ENCODE peak calls at places on chromosomes 13 and 19, in five cellular contexts. V is Peyer's patch, I is heart right ventricle, N is K562, U is kidney. O is an unnamed sample. For H3K36me3, the result is how much of the 10 kb centered on the place peaks cover.

GRCh38 chr13:70960841-70961443 is 852.7 kb upstream of the KLHL1 start:
- DNase-seq in V (no peak), I (no peak), N (no peak), U (no peak), O (no peak)

GRCh38 chr19:13843104-13843921 is 33.6 kb upstream of the NANOS3 start:
- DNase-seq in V (peak), I (peak), N (no peak), U (peak), O (peak)

GRCh38 chr13:29677627-29678026 is 82.1 kb upstream of the SLC7A1 start:
- DNase-seq in V (no peak), I (no peak), N (no peak), U (no peak), O (no peak)

GRCh38 chr19:11064831-11065303 is 24.4 kb upstream of the LDLR start:
- DNase-seq in V (no peak), I (no peak), N (peak), U (no peak), O (peak)

GRCh38 chr19:14118165-14119051 is 846 bp upstream of the PRKACA start:
- DNase-seq in V (peak), I (peak), N (peak), U (peak), O (no peak)

GRCh38 chr19:12364391-12365093 is 941 bp downstream of the ZNF442 start:
- DNase-seq in V (peak), I (peak), N (peak), U (peak), O (peak)

GRCh38 chr19:5973867-5974635 is 3.9 kb downstream of the RANBP3 start:
- DNase-seq in V (no peak), I (no peak), N (no peak), U (peak), O (no peak)

GRCh38 chr13:67366533-67366932 is 136.4 kb upstream of the PCDH9 start:
- DNase-seq in V (no peak), I (no peak), N (no peak), U (no peak), O (no peak)

GRCh38 chr13:45209229-45209628 is 8.4 kb upstream of the KCTD4 start:
- DNase-seq in V (no peak), I (no peak), N (no peak), U (no peak), O (no peak)

GRCh38 chr13:28865312-28865711 is 45.2 kb downstream of the MTUS2 start:
- DNase-seq in V (no peak), I (no peak), N (no peak), U (no peak), O (no peak)

GRCh38 chr19:39237200-39238184 is 7.3 kb downstream of the IFNL3 start:
- DNase-seq in V (peak), I (no peak), N (peak), U (peak), O (peak)

GRCh38 chr19:57171551-57172081 is 4.3 kb upstream of the DUXA start:
- DNase-seq in V (no peak), I (peak), N (no peak), U (peak), O (peak)

GRCh38 chr13:51929699-51930098 is 67.9 kb downstream of the CCDC70 start:
- DNase-seq in V (no peak), I (no peak), N (no peak), U (no peak), O (no peak)

GRCh38 chr13:51495300-51495699 is 42.5 kb upstream of the INTS6 start:
- DNase-seq in V (no peak), I (no peak), N (no peak), U (no peak), O (no peak)

GRCh38 chr13:110163020-110163658 is 143.8 kb downstream of the COL4A1 start:
- DNase-seq in V (no peak), I (no peak), N (no peak), U (no peak), O (no peak)

GRCh38 chr13:102609696-102610095 is 12.9 kb downstream of the TPP2 start:
- DNase-seq in V (no peak), I (no peak), N (no peak), U (no peak), O (no peak)

GRCh38 chr13:51934461-51935087 is 72.8 kb downstream of the CCDC70 start:
- DNase-seq in V (no peak), I (no peak), N (no peak), U (no peak), O (peak)

GRCh38 chr13:47480941-47481340 is 520.1 kb downstream of the SUCLA2 start:
- DNase-seq in V (no peak), I (no peak), N (no peak), U (no peak), O (no peak)

GRCh38 chr13:46908511-46908910 is 11.7 kb upstream of the HTR2A start:
- DNase-seq in V (no peak), I (no peak), N (no peak), U (no peak), O (no peak)

GRCh38 chr19:17490411-17490810 is 20.1 kb downstream of the SLC27A1 start:
- DNase-seq in V (no peak), I (no peak), N (no peak), U (no peak), O (no peak)

GRCh38 chr19:42919757-42920079 is 2.0 kb upstream of the PSG6 start:
- DNase-seq in V (no peak), I (no peak), N (no peak), U (no peak), O (no peak)

GRCh38 chr19:16232568-16232967 is 34.9 kb downstream of the AP1M1 start:
- DNase-seq in V (no peak), I (no peak), N (no peak), U (no peak), O (peak)

GRCh38 chr13:30892966-30893365 is 13.1 kb upstream of the MEDAG start:
- DNase-seq in V (no peak), I (no peak), N (peak), U (no peak), O (peak)

GRCh38 chr19:18456279-18456678 is 18.3 kb upstream of the ISYNA1 start:
- DNase-seq in V (no peak), I (no peak), N (no peak), U (no peak), O (no peak)

GRCh38 chr13:33677215-33677614 is 140.7 kb upstream of the RFC3 start:
- DNase-seq in V (no peak), I (no peak), N (no peak), U (no peak), O (no peak)

GRCh38 chr13:33678084-33678483 is 139.9 kb upstream of the RFC3 start:
- DNase-seq in V (no peak), I (no peak), N (peak), U (no peak), O (no peak)

GRCh38 chr13:33679658-33680012 is 138.3 kb upstream of the RFC3 start:
- DNase-seq in V (no peak), I (no peak), N (no peak), U (no peak), O (no peak)

GRCh38 chr13:33676700-33677048 is 141.3 kb upstream of the RFC3 start:
- DNase-seq in V (no peak), I (peak), N (no peak), U (no peak), O (no peak)

DNA sequence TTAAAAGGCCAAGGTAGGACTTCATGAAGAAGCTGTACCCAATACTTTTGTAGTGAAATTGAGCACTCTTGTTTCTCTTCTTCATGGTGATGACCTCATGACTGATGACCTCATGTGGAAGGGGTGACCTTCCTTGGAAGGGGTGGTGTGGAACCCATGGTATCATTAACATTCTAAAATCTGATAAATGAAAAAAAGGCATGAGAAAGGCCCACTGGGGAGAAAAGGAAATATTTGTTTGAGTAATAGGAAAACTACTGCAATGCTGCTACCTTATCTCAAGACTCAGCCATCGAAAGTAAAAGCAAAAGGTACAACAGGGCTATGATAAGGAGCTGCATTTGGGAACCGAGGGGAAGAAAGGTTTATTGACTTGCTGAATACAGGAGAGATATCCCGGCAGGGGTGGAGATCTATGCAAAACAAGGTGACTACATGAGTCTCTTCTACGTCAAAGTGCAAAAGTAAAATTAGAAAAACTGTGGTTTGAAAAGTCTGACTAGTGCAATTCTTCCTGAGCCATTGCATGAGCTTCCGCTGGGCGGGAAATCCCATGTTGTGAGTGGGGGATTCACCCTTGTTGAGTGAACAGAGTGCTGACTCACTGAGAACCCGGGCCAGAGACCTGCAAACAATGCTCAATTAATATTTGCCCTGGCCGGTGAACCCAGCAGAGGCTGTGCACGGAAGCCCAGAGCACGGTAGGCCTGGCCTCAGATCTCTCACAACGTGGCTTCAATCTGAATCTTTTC is 138.9 kb upstream of the RFC3 start:
- DNase-seq in V (peak), I (peak), N (peak), U (peak), O (peak)
- H3K4me3 ChIP-seq in V (peak), I (peak), N (no peak), U (no peak), O (no peak)

GRCh38 chr19:7376151-7376852 is 27.6 kb downstream of the ARHGEF18 start:
- DNase-seq in V (peak), I (no peak), N (no peak), U (peak), O (peak)

GRCh38 chr19:7372810-7373209 is 24.1 kb downstream of the ARHGEF18 start:
- DNase-seq in V (peak), I (no peak), N (no peak), U (peak), O (no peak)

GRCh38 chr19:7370546-7370945 is 21.8 kb downstream of the ARHGEF18 start:
- DNase-seq in V (no peak), I (no peak), N (no peak), U (no peak), O (no peak)

GRCh38 chr19:7371001-7371400 is 22.3 kb downstream of the ARHGEF18 start:
- DNase-seq in V (peak), I (no peak), N (no peak), U (peak), O (no peak)

DNA sequence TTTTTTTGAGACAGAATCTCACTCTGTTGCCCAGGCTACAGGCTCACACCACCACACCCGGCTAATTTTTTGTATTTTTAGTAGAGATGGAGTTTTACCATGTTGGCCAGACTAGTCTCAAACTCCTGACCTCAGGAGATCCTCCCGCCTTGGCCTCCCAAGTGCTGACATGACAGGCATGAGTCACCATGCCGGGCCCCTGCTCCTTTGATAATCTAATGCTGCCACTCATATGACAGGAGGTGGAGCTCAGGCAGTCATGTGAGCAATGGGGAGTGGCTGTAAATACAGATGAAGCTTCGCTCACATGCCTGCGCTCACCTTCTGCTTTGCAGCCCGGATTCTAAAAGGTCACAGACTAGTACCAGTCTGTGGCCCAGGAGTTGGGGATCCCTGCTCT is 25.1 kb downstream of the ARHGEF18 start:
- DNase-seq in V (peak), I (no peak), N (peak), U (peak), O (no peak)
- H3K36me3 ChIP-seq in V (under half), I (under half), N (under half), U (under half), O (under half)

DNA sequence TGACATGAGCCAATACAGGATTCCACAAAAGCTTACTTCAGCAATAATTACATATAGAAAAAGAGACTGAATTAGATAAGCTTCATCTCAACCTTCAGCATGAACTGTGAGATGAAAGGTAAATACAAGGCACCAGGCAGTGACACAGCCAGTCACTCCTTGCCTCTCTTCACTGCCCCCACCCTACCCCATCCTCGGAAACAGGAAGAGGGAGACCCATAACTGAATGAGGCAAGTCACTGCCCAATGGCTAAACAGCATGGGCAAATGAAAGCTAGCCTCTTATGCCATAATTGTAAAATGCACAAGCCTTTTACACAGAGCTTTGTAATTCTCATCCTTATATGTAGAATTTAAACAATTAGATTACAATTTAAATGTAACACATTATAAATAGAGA is 1.7 kb downstream of the ZNF160 start:
- DNase-seq in V (no peak), I (no peak), N (peak), U (no peak), O (no peak)
- H3K4me3 ChIP-seq in V (no peak), I (peak), N (peak), U (no peak), O (no peak)

GRCh38 chr19:49924004-49924880 is 4.8 kb upstream of the ATF5 start:
- DNase-seq in V (no peak), I (no peak), N (no peak), U (peak), O (peak)
- H3K36me3 ChIP-seq in V (under half), I (under half), N (half or more), U (under half), O (under half)

GRCh38 chr19:55172741-55173140 is 6.3 kb upstream of the DNAAF3 start:
- DNase-seq in V (no peak), I (no peak), N (no peak), U (no peak), O (peak)
- H3K4me3 ChIP-seq in V (no peak), I (no peak), N (no peak), U (no peak), O (peak)

GRCh38 chr19:28482221-28482620 is 730.7 kb downstream of the UQCRFS1 start:
- DNase-seq in V (no peak), I (no peak), N (no peak), U (no peak), O (peak)
- H3K36me3 ChIP-seq in V (under half), I (under half), N (half or more), U (under half), O (under half)

DNA sequence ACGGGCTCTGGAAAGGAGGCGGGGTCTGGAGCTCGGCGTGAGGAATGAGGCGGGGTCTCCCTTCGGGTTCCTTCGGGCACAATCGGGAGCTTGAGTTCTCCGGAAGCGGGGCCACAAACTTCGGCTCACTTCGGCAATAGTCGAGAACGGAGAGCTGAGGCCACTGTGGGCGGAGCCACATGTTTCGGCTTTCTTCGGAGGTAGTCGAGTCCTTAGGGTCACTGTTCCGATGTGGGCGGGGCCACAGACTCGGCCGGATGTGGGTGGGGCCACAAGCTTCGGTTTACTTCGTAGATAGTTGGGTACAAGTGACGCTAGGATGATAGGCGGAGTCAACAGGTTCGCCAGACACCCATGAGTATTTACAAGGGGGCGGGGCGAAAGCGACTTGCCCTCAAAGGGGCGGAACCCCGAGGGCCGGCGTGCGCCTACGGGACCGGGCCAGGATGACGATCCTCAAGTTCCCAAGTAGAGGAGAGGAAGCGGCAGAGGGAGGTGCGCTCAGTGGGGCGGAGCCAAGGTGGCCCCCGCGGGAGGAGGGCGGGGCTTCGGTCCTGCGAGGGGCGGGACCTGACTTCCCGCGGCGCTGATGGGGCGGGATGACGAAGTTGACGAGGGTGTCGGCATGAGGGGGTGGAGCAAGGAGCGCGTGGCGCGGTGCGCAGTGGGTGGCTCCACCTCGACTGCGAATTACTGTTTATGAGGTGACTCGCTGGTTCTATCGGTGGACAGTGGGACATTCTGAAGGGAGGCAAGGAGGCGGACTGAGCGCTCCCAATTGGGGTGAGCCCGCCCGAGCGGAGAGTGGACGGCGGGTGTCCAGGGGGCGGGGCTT is 505 bp upstream of the MBOAT7 start:
- DNase-seq in V (peak), I (peak), N (peak), U (peak), O (peak)
- H3K4me3 ChIP-seq in V (peak), I (peak), N (peak), U (peak), O (peak)

GRCh38 chr13:48645845-48646244 is 7.9 kb upstream of the CYSLTR2 start:
- DNase-seq in V (no peak), I (no peak), N (peak), U (no peak), O (no peak)

GRCh38 chr13:48647625-48648024 is 6.1 kb upstream of the CYSLTR2 start:
- DNase-seq in V (no peak), I (no peak), N (no peak), U (no peak), O (no peak)

GRCh38 chr13:48646791-48647190 is 6.9 kb upstream of the CYSLTR2 start:
- DNase-seq in V (no peak), I (no peak), N (no peak), U (no peak), O (no peak)

GRCh38 chr13:48644951-48645350 is 8.8 kb upstream of the CYSLTR2 start:
- DNase-seq in V (no peak), I (no peak), N (no peak), U (no peak), O (no peak)

DNA sequence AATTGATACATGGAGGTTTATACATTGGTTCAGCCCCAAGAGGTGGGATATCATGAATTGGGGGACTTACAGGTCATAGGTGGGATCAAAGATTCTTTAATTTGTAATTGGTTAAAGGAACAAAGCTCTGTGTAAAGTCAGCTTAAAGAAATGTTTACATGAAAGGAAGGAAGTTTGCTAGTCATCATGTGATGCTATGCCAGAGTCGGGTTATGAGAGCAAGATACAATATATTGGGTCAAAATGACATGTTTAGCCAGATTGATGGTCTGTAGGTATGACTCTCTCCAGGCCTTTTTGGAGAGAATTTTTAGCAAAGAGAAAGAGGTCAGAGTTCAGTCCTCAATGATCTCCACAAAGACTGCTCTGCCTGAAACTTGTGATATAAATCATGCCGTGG is 5.3 kb upstream of the CYSLTR2 start:
- DNase-seq in V (no peak), I (no peak), N (no peak), U (no peak), O (no peak)
- H3K36me3 ChIP-seq in V (under half), I (under half), N (under half), U (under half), O (under half)

O was measured in H7.